ENCODE peak calls at places on chromosome 10, in seven cellular contexts. W is psoas muscle, D is fibroblast of mammary gland, R is coronary artery, P is upper lobe of right lung, H is RWPE1, L is fibroblast of pulmonary artery. B is an unnamed sample.

GRCh38 chr10:689433-690226 is at the start of gene DIP2C:
- DNase-seq in W (peak), P (peak), H (peak), L (peak), D (peak), R (no peak), B (peak)

GRCh38 chr10:132390455-132391371 is 6.3 kb upstream of the PWWP2B start:
- DNase-seq in H (no peak), D (no peak), W (peak), L (no peak), R (no peak), P (peak), B (no peak)

GRCh38 chr10:124740374-124741280 is 3.6 kb downstream of the FAM53B start:
- DNase-seq in H (peak), R (no peak), D (peak), P (peak), W (peak), L (peak), B (no peak)

GRCh38 chr10:12381536-12382156 is 32.3 kb downstream of the CAMK1D start:
- DNase-seq in H (no peak), R (no peak), L (no peak), W (no peak), P (no peak), D (no peak), B (no peak)

GRCh38 chr10:14399641-14400040 is 68.9 kb upstream of the FRMD4A start:
- DNase-seq in H (no peak), D (no peak), R (no peak), W (no peak), P (no peak), L (no peak), B (no peak)

GRCh38 chr10:122939819-122940543 is 14.0 kb downstream of the C10orf88 start:
- DNase-seq in W (no peak), H (no peak), P (no peak), R (no peak), L (peak), D (peak), B (no peak)

GRCh38 chr10:124161212-124162000 is 68.0 kb upstream of the CHST15 start:
- DNase-seq in P (no peak), R (no peak), W (no peak), L (no peak), H (no peak), D (no peak), B (no peak)

GRCh38 chr10:124903119-124903518 is 38.8 kb upstream of the ZRANB1 start:
- DNase-seq in P (no peak), L (no peak), W (no peak), D (no peak), H (no peak), R (no peak), B (no peak)

GRCh38 chr10:99880071-99880835 is 97.8 kb downstream of the ABCC2 start:
- DNase-seq in P (no peak), D (no peak), R (no peak), H (no peak), W (no peak), L (no peak), B (no peak)

GRCh38 chr10:26367771-26368170 is 70.4 kb upstream of the APBB1IP start:
- DNase-seq in L (peak), P (peak), R (no peak), H (peak), D (peak), W (no peak), B (no peak)

GRCh38 chr10:88221616-88222015 is 358.2 kb downstream of the PTEN start:
- DNase-seq in R (no peak), D (no peak), H (no peak), W (no peak), L (no peak), P (no peak), B (no peak)

GRCh38 chr10:14200645-14201534 is 129.8 kb downstream of the FRMD4A start:
- DNase-seq in L (no peak), P (no peak), R (no peak), D (no peak), H (no peak), W (peak), B (no peak)

GRCh38 chr10:11823122-11823988 is at the start of gene PROSER2:
- DNase-seq in D (peak), W (peak), H (peak), L (peak), P (peak), R (no peak), B (no peak)

GRCh38 chr10:117167346-117168134 is 29.5 kb upstream of the VAX1 start:
- DNase-seq in P (no peak), D (no peak), L (no peak), W (no peak), R (no peak), H (no peak), B (no peak)

GRCh38 chr10:79385392-79385795 is 38.1 kb downstream of the PPIF start:
- DNase-seq in H (no peak), L (no peak), D (no peak), R (peak), W (no peak), P (peak), B (no peak)

GRCh38 chr10:59879363-59879935 is 26.9 kb downstream of the CCDC6 start:
- DNase-seq in L (no peak), H (no peak), P (no peak), R (no peak), W (no peak), D (no peak), B (no peak)

DNA sequence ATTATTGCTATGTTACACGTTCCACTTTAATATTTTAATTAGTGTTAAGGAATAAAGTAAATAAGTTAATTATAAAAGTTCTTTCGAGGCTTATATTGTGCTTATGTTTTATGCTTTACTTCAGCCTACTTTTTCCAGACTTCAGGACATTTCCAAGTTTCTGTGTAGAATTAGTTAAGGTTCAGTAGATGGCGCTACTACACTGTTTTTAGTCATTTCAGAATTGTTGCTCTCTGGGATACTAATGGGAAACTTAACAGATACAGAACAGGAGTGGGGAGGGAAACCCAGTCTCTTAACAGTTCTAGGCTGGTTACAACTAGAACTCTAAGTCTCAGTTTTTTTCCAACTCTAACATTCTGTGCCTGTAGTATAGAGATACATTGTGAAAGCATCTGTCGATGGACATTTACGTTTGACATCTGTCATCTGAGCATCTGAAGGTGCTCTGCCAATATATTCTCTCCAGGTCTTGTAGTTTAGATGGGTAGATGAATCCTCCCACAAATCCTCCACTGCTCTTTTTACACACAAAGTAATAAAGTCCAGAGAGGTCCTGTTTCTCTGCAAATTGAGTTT is 56.8 kb upstream of the FAM171A1 start:
- DNase-seq in L (peak), D (peak), W (no peak), R (no peak), H (no peak), P (no peak), B (no peak)
- TF ChIP-seq CTCF in L (peak), D (peak), W (peak), R (peak), H (peak), P (peak), B (peak)

GRCh38 chr10:98388086-98388655 is 26.8 kb downstream of the PYROXD2 start:
- DNase-seq in H (no peak), D (no peak), W (no peak), P (no peak), R (no peak), L (no peak), B (no peak)
- TF ChIP-seq CTCF in H (no peak), D (no peak), W (no peak), P (no peak), R (no peak), L (no peak), B (peak)

GRCh38 chr10:71267508-71268240 is 51.4 kb upstream of the SLC29A3 start:
- DNase-seq in D (no peak), W (no peak), H (no peak), L (no peak), P (no peak), R (no peak), B (no peak)

GRCh38 chr10:71268751-71269150 is 50.3 kb upstream of the SLC29A3 start:
- DNase-seq in L (no peak), R (no peak), W (peak), P (no peak), D (peak), H (no peak), B (no peak)

GRCh38 chr10:71269301-71270288 is 49.5 kb upstream of the SLC29A3 start:
- DNase-seq in W (no peak), R (no peak), D (peak), H (no peak), P (no peak), L (peak), B (no peak)

GRCh38 chr10:71266918-71267442 is 52.1 kb upstream of the SLC29A3 start:
- DNase-seq in H (no peak), D (peak), P (no peak), L (no peak), R (no peak), W (no peak), B (no peak)

GRCh38 chr10:71268247-71268691 is 50.8 kb upstream of the SLC29A3 start:
- DNase-seq in L (peak), H (no peak), R (no peak), D (peak), W (no peak), P (no peak), B (no peak)
- TF ChIP-seq CTCF in L (peak), H (peak), R (peak), D (peak), W (peak), P (peak), B (peak)

GRCh38 chr10:78258303-78259030 is 224.8 kb downstream of the RPS24 start:
- DNase-seq in W (no peak), D (no peak), L (no peak), P (peak), H (no peak), R (no peak), B (no peak)
- TF ChIP-seq CTCF in W (no peak), D (no peak), L (no peak), P (peak), H (no peak), R (no peak), B (no peak)

DNA sequence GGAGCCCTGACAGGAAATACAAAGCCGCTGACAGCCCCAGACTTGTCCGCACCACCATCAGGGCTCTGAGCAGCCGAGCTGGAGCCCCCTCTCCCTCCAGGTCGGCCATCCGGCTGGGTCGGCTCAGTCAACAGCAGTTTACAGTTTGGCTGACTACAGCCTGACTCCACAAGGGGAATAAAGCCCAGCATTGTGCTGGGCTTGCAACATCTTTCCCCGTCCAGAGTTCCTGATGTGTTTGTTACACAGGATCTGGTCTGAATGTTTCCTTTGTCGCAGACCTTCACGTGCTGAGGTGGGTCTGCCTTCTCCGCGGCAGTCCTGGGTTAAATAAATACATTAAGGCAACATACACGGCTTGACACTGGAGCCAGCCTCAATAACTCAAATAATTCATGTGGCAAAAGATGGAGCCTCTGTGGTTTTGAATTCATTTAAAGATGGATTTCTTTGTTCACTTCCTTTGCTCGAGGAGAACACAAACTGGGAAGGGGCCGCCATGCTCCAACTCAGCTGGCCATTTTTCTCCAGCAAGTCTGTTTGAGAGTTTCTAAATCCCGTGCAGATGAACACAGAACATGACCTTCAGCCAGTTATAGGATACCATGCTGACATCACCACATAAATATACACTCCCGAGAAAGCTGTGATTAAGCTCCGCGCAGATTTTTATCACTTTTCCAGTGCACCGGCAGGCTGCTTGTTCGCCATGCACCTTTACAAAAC is 192.1 kb downstream of the WDR11 start:
- DNase-seq in W (no peak), H (no peak), R (no peak), D (no peak), L (no peak), P (no peak), B (no peak)
- TF ChIP-seq CTCF in W (no peak), H (no peak), R (no peak), D (no peak), L (no peak), P (no peak), B (no peak)

GRCh38 chr10:50416181-50416824 is 165.0 kb upstream of the ASAH2 start:
- DNase-seq in R (no peak), H (peak), L (peak), D (peak), P (no peak), W (no peak), B (no peak)
- TF ChIP-seq CTCF in R (no peak), H (no peak), L (peak), D (peak), P (no peak), W (no peak), B (peak)

GRCh38 chr10:49176310-49177268 is 11.6 kb downstream of the TMEM273 start:
- DNase-seq in R (no peak), D (no peak), H (no peak), P (no peak), W (no peak), L (no peak), B (no peak)
- TF ChIP-seq CTCF in R (no peak), D (no peak), H (no peak), P (no peak), W (no peak), L (no peak), B (no peak)

GRCh38 chr10:71713135-71714040 is 6.2 kb downstream of the C10orf105 start:
- DNase-seq in R (peak), D (peak), H (peak), P (peak), W (peak), L (peak), B (no peak)
- TF ChIP-seq CTCF in R (no peak), D (peak), H (no peak), P (no peak), W (no peak), L (peak), B (no peak)

DNA sequence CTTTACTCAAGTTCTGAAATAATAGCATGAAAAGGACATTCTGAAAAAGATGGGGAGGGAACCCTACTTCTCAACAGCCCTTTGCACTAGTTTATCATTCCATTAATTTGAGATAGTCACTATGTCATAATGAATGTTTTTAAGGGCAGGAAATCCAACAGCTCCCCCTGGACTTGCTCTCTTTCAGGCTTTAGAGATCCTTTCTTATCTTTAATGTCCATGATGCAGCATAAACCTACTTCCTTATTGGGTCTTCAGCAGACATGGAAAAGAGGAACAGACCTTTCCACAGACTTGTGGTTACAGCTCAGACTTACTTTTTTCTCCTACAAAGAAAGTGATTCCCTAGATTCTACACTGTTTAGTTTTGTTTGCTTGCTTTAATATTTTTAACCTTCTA is 87.3 kb downstream of the IDE start:
- DNase-seq in D (no peak), L (peak), W (no peak), H (no peak), R (no peak), P (no peak), B (no peak)
- TF ChIP-seq CTCF in D (no peak), L (no peak), W (no peak), H (no peak), R (no peak), P (no peak), B (no peak)

GRCh38 chr10:74924251-74924954 is 98.0 kb downstream of the KAT6B start:
- DNase-seq in L (peak), H (peak), D (peak), R (no peak), W (no peak), P (no peak), B (no peak)

GRCh38 chr10:74926791-74927585 is 100.6 kb downstream of the KAT6B start:
- DNase-seq in L (no peak), W (no peak), D (no peak), R (no peak), P (no peak), H (no peak), B (no peak)

GRCh38 chr10:74923556-74923955 is 97.2 kb downstream of the KAT6B start:
- DNase-seq in P (peak), L (no peak), H (no peak), R (no peak), W (no peak), D (no peak), B (no peak)

GRCh38 chr10:74927701-74928100 is 101.3 kb downstream of the KAT6B start:
- DNase-seq in P (no peak), L (no peak), R (no peak), H (peak), W (no peak), D (peak), B (no peak)

DNA sequence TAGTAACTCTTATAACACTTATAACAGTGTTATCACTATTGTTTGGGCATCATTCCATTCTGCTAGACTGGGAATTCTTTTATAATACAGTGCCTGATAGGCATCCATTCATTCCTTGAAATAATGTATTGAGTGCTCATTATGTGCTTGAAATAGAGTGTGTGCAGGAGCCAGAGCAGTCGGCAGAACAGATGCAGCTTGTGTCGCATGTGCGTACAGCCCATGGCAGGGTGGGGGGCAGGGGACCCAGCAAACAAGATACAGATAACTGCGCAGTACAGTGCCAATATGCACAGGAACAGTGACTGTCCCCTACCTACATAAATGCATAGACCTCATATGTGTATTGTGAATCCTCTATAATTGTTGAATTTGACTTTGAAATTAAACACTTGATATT is 99.3 kb downstream of the KAT6B start:
- DNase-seq in R (no peak), P (no peak), L (no peak), W (no peak), H (no peak), D (no peak), B (no peak)
- TF ChIP-seq CTCF in R (no peak), P (no peak), L (no peak), W (no peak), H (no peak), D (no peak), B (no peak)

B was measured in osteocyte.